ENCODE peak calls at places on chromosome 13, in four cellular contexts. One of them, this sample, is unnamed.

GRCh38 chr13:62512194-62513141 is 1096.8 kb upstream of the PCDH20 start:
- DNase-seq in HL-60: no peak
- DNase-seq in heart left ventricle: no peak
- DNase-seq in OCI-LY7: peak
- DNase-seq in this sample: peak

GRCh38 chr13:95822303-95822702 is 145.4 kb downstream of the DNAJC3 start:
- DNase-seq in HL-60: no peak
- DNase-seq in heart left ventricle: no peak
- DNase-seq in OCI-LY7: no peak
- DNase-seq in this sample: no peak

GRCh38 chr13:95185851-95186250 is 115.4 kb downstream of the ABCC4 start:
- DNase-seq in heart left ventricle: no peak
- DNase-seq in OCI-LY7: no peak
- DNase-seq in HL-60: no peak
- DNase-seq in this sample: peak

GRCh38 chr13:23620211-23620610 is 50.0 kb downstream of the TNFRSF19 start:
- DNase-seq in heart left ventricle: no peak
- DNase-seq in OCI-LY7: no peak
- DNase-seq in HL-60: no peak
- DNase-seq in this sample: no peak

GRCh38 chr13:43815204-43815603 is 28.4 kb upstream of the ENOX1 start:
- DNase-seq in OCI-LY7: no peak
- DNase-seq in heart left ventricle: peak
- DNase-seq in HL-60: no peak
- DNase-seq in this sample: peak

GRCh38 chr13:51778407-51778806 is 25.6 kb downstream of the DHRS12 start:
- DNase-seq in heart left ventricle: no peak
- DNase-seq in OCI-LY7: no peak
- DNase-seq in HL-60: no peak
- DNase-seq in this sample: no peak

GRCh38 chr13:30142502-30143211 is 164.7 kb downstream of the KATNAL1 start:
- DNase-seq in heart left ventricle: no peak
- DNase-seq in HL-60: no peak
- DNase-seq in OCI-LY7: no peak
- DNase-seq in this sample: peak

GRCh38 chr13:110195547-110196485 is 111.1 kb downstream of the COL4A1 start:
- DNase-seq in HL-60: no peak
- DNase-seq in heart left ventricle: no peak
- DNase-seq in OCI-LY7: no peak
- DNase-seq in this sample: no peak

GRCh38 chr13:41916173-41916954 is 44.5 kb downstream of the VWA8 start:
- DNase-seq in HL-60: peak
- DNase-seq in OCI-LY7: peak
- DNase-seq in heart left ventricle: no peak
- DNase-seq in this sample: peak

GRCh38 chr13:98984983-98985382 is 7.1 kb upstream of the DOCK9 start:
- DNase-seq in OCI-LY7: no peak
- DNase-seq in HL-60: no peak
- DNase-seq in heart left ventricle: no peak
- DNase-seq in this sample: no peak

GRCh38 chr13:83499286-83499685 is 383.0 kb downstream of the SLITRK1 start:
- DNase-seq in HL-60: no peak
- DNase-seq in OCI-LY7: no peak
- DNase-seq in heart left ventricle: no peak
- DNase-seq in this sample: no peak

GRCh38 chr13:46288570-46289259 is 77.0 kb downstream of the LRRC63 start:
- DNase-seq in HL-60: peak
- DNase-seq in OCI-LY7: peak
- DNase-seq in heart left ventricle: no peak
- DNase-seq in this sample: peak

GRCh38 chr13:20161275-20161950 is 561 bp upstream of the GJA3 start:
- DNase-seq in heart left ventricle: peak
- DNase-seq in OCI-LY7: peak
- DNase-seq in HL-60: no peak
- DNase-seq in this sample: peak

GRCh38 chr13:41216160-41216559 is 21.8 kb upstream of the KBTBD7 start:
- DNase-seq in HL-60: no peak
- DNase-seq in heart left ventricle: no peak
- DNase-seq in OCI-LY7: no peak
- DNase-seq in this sample: peak

GRCh38 chr13:101552797-101553196 is 100.3 kb downstream of the ITGBL1 start:
- DNase-seq in HL-60: no peak
- DNase-seq in heart left ventricle: no peak
- DNase-seq in OCI-LY7: no peak
- DNase-seq in this sample: no peak

GRCh38 chr13:44198826-44199225 is 174.8 kb upstream of the SERP2 start:
- DNase-seq in HL-60: no peak
- DNase-seq in heart left ventricle: no peak
- DNase-seq in OCI-LY7: no peak
- DNase-seq in this sample: no peak

GRCh38 chr13:51255556-51255955 is 33.4 kb downstream of the FAM124A start:
- DNase-seq in heart left ventricle: no peak
- DNase-seq in OCI-LY7: no peak
- DNase-seq in HL-60: no peak
- DNase-seq in this sample: no peak

GRCh38 chr13:77300176-77301141 is 26.4 kb downstream of the MYCBP2 start:
- DNase-seq in HL-60: peak
- DNase-seq in heart left ventricle: no peak
- DNase-seq in OCI-LY7: peak
- DNase-seq in this sample: no peak

GRCh38 chr13:51906581-51906980 is 44.8 kb downstream of the CCDC70 start:
- DNase-seq in HL-60: no peak
- DNase-seq in heart left ventricle: no peak
- DNase-seq in OCI-LY7: no peak
- DNase-seq in this sample: no peak

GRCh38 chr13:31538067-31539042 is 201.0 kb upstream of the RXFP2 start:
- DNase-seq in OCI-LY7: no peak
- DNase-seq in heart left ventricle: no peak
- DNase-seq in HL-60: no peak
- DNase-seq in this sample: peak

GRCh38 chr13:25249001-25249543 is 38.2 kb downstream of the MTMR6 start:
- DNase-seq in HL-60: peak
- DNase-seq in OCI-LY7: peak
- DNase-seq in heart left ventricle: no peak
- DNase-seq in this sample: peak

GRCh38 chr13:28529836-28530235 is 34.9 kb upstream of the FLT1 start:
- DNase-seq in OCI-LY7: no peak
- DNase-seq in HL-60: no peak
- DNase-seq in heart left ventricle: no peak
- DNase-seq in this sample: no peak
- H3K4me3 ChIP-seq in OCI-LY7: no peak
- H3K4me3 ChIP-seq in HL-60: no peak
- H3K4me3 ChIP-seq in heart left ventricle: no peak
- H3K4me3 ChIP-seq in this sample: no peak

DNA sequence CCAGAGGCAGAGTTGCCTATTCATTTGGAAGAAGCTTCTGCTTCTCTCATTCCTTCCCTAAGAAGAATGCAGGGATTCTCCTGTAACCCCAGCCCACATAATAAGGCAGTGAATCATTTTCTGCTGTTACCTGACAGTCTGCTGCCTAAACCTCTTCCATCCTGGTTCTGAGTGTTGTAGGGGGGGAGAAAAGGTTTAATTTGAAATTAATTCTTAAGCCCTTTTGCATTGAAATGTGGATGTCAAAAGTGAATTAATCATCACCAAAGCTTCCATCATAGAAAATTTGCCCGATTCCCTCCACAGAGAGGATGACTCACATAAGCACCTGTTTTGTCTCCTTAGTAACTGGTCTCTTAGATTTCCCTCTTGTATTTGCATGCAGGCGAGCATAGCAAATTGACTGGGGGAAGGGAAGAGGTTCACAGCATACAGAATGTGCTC is 146.7 kb upstream of the FNDC3A start:
- DNase-seq in heart left ventricle: no peak
- DNase-seq in HL-60: no peak
- DNase-seq in OCI-LY7: peak
- DNase-seq in this sample: no peak
- H3K27ac ChIP-seq in heart left ventricle: no peak
- H3K27ac ChIP-seq in HL-60: no peak
- H3K27ac ChIP-seq in OCI-LY7: peak
- H3K27ac ChIP-seq in this sample: no peak

DNA sequence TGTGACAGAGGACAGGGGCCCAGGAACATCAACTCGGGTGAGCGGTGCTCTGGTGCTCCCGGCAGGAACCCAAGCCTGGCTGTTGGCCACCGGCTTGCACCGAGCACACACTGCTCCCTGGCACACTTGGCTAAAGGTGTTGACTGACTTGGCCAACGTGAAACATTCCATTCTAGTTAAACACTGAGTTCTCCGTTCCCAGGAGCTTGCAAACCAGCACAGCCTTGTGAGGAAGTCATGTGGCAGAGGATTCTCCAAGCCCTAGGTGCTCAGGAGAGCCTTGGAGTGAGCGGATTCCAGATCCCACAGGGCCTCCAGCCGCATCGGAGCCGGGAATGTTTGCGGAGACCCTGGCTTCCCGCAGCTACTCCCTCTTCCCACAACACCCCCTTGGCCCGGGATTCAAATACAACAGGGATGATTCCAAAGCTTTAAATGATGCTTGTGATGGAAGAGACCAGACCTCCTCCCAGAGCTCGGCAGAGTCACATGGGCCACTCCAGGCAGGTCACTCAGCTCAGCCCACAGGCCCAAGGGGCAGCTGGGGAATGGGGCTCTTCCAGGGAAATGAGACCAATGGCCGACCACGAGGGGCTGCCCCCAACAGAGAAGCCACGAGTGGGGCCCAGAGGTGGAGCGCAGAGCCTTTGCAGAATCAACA is 2.9 kb downstream of the C13orf46 start:
- DNase-seq in OCI-LY7: no peak
- DNase-seq in heart left ventricle: peak
- DNase-seq in HL-60: no peak
- DNase-seq in this sample: peak
- H3K4me3 ChIP-seq in OCI-LY7: no peak
- H3K4me3 ChIP-seq in heart left ventricle: no peak
- H3K4me3 ChIP-seq in HL-60: no peak
- H3K4me3 ChIP-seq in this sample: no peak

GRCh38 chr13:114069376-114070097 is 62.9 kb downstream of the RASA3 start:
- DNase-seq in heart left ventricle: no peak
- DNase-seq in OCI-LY7: no peak
- DNase-seq in HL-60: no peak
- DNase-seq in this sample: no peak

GRCh38 chr13:114066956-114067355 is 65.5 kb downstream of the RASA3 start:
- DNase-seq in HL-60: no peak
- DNase-seq in OCI-LY7: no peak
- DNase-seq in heart left ventricle: no peak
- DNase-seq in this sample: no peak

GRCh38 chr13:114067381-114067885 is 65.0 kb downstream of the RASA3 start:
- DNase-seq in OCI-LY7: peak
- DNase-seq in heart left ventricle: no peak
- DNase-seq in HL-60: peak
- DNase-seq in this sample: peak

GRCh38 chr13:114068723-114069322 is 63.6 kb downstream of the RASA3 start:
- DNase-seq in HL-60: peak
- DNase-seq in OCI-LY7: no peak
- DNase-seq in heart left ventricle: no peak
- DNase-seq in this sample: peak

GRCh38 chr13:114067886-114068722 is 64.3 kb downstream of the RASA3 start:
- DNase-seq in OCI-LY7: no peak
- DNase-seq in heart left ventricle: no peak
- DNase-seq in HL-60: no peak
- DNase-seq in this sample: no peak
- H3K27ac ChIP-seq in OCI-LY7: peak
- H3K27ac ChIP-seq in heart left ventricle: peak
- H3K27ac ChIP-seq in HL-60: peak
- H3K27ac ChIP-seq in this sample: no peak

GRCh38 chr13:39484506-39485313 is 118.3 kb downstream of the LHFPL6 start:
- DNase-seq in OCI-LY7: no peak
- DNase-seq in HL-60: no peak
- DNase-seq in heart left ventricle: no peak
- DNase-seq in this sample: peak
- H3K4me3 ChIP-seq in OCI-LY7: no peak
- H3K4me3 ChIP-seq in HL-60: no peak
- H3K4me3 ChIP-seq in heart left ventricle: no peak
- H3K4me3 ChIP-seq in this sample: no peak

GRCh38 chr13:21759911-21760310 is 89.0 kb downstream of the FGF9 start:
- DNase-seq in HL-60: no peak
- DNase-seq in heart left ventricle: no peak
- DNase-seq in OCI-LY7: no peak
- DNase-seq in this sample: no peak
- H3K27ac ChIP-seq in HL-60: no peak
- H3K27ac ChIP-seq in heart left ventricle: no peak
- H3K27ac ChIP-seq in OCI-LY7: no peak
- H3K27ac ChIP-seq in this sample: no peak

GRCh38 chr13:33489563-33489962 is 204.0 kb upstream of the STARD13 start:
- DNase-seq in heart left ventricle: no peak
- DNase-seq in OCI-LY7: no peak
- DNase-seq in HL-60: no peak
- DNase-seq in this sample: no peak
- H3K4me3 ChIP-seq in heart left ventricle: no peak
- H3K4me3 ChIP-seq in OCI-LY7: no peak
- H3K4me3 ChIP-seq in HL-60: no peak
- H3K4me3 ChIP-seq in this sample: no peak

DNA sequence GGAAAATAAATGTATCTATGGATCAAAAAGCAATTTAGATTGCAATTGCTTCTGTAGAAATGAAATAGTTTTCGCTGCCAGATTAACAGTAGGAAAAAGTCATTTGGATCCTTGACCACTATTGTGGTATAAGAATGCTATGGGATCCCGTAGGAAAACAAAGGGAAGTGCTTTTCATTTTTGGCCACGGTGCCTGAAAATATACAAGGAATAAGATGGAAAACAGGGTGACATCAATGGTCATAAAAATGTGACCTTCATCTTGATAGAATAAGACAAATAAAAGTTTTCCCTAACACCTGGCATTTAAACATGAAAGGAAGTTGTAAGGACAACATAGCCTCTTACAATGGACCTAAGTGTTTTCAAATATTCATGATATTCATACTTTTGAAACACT is 622.8 kb downstream of the DACH1 start:
- DNase-seq in OCI-LY7: no peak
- DNase-seq in HL-60: no peak
- DNase-seq in heart left ventricle: no peak
- DNase-seq in this sample: no peak
- H3K27ac ChIP-seq in OCI-LY7: no peak
- H3K27ac ChIP-seq in HL-60: no peak
- H3K27ac ChIP-seq in heart left ventricle: no peak
- H3K27ac ChIP-seq in this sample: no peak

DNA sequence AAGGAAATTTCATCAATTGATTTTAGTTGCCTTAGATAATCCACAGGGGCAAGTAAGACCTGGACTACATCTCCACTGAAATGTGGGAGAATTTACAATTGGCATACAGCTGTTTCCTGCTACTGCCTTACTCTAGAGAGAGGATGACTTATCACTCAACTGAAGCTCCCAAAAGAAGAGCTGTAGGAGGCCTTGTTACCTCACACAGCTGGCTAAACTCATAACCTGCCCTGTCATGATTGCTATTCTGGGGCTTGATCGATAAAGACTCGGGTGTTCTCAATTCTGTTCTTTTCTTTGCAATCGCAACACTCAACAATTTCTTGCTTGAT is 1396.4 kb downstream of the EFNB2 start:
- DNase-seq in heart left ventricle: no peak
- DNase-seq in HL-60: no peak
- DNase-seq in OCI-LY7: no peak
- DNase-seq in this sample: no peak
- H3K4me3 ChIP-seq in heart left ventricle: peak
- H3K4me3 ChIP-seq in HL-60: peak
- H3K4me3 ChIP-seq in OCI-LY7: no peak
- H3K4me3 ChIP-seq in this sample: no peak

GRCh38 chr13:113904411-113904810 is 40.5 kb upstream of the GAS6 start:
- DNase-seq in HL-60: no peak
- DNase-seq in heart left ventricle: no peak
- DNase-seq in OCI-LY7: no peak
- DNase-seq in this sample: peak
- H3K27ac ChIP-seq in HL-60: no peak
- H3K27ac ChIP-seq in heart left ventricle: no peak
- H3K27ac ChIP-seq in OCI-LY7: no peak
- H3K27ac ChIP-seq in this sample: no peak